ENCODE peak calls at places on chromosomes 16 and 17, in six cellular contexts. One of them, this sample, is unnamed.

GRCh38 chr17:5819396-5819795 is 235.1 kb upstream of the NLRP1 start:
- DNase-seq in NCI-H82: no peak
- DNase-seq in anterior cingulate cortex: no peak
- DNase-seq in fibroblast of mammary gland: no peak
- DNase-seq in HTR-8/SVneo: no peak
- DNase-seq in dorsolateral prefrontal cortex: no peak
- DNase-seq in this sample: no peak

GRCh38 chr16:86949630-86950029 is 367.6 kb downstream of the C16orf95 start:
- DNase-seq in anterior cingulate cortex: no peak
- DNase-seq in NCI-H82: no peak
- DNase-seq in HTR-8/SVneo: no peak
- DNase-seq in dorsolateral prefrontal cortex: no peak
- DNase-seq in fibroblast of mammary gland: no peak
- DNase-seq in this sample: no peak

GRCh38 chr16:82874672-82875071 is 247.9 kb downstream of the CDH13 start:
- DNase-seq in fibroblast of mammary gland: no peak
- DNase-seq in dorsolateral prefrontal cortex: no peak
- DNase-seq in NCI-H82: no peak
- DNase-seq in anterior cingulate cortex: no peak
- DNase-seq in HTR-8/SVneo: no peak
- DNase-seq in this sample: no peak

GRCh38 chr17:36921131-36921851 is 16.0 kb upstream of the LHX1 start:
- DNase-seq in dorsolateral prefrontal cortex: no peak
- DNase-seq in anterior cingulate cortex: no peak
- DNase-seq in HTR-8/SVneo: peak
- DNase-seq in NCI-H82: peak
- DNase-seq in fibroblast of mammary gland: peak
- DNase-seq in this sample: no peak

GRCh38 chr16:81401035-81401950 is 43.3 kb upstream of the CMIP start:
- DNase-seq in fibroblast of mammary gland: peak
- DNase-seq in NCI-H82: peak
- DNase-seq in anterior cingulate cortex: no peak
- DNase-seq in HTR-8/SVneo: peak
- DNase-seq in dorsolateral prefrontal cortex: no peak
- DNase-seq in this sample: no peak

GRCh38 chr16:2034695-2035430 is 8.2 kb downstream of the NHERF2 start:
- DNase-seq in dorsolateral prefrontal cortex: no peak
- DNase-seq in anterior cingulate cortex: no peak
- DNase-seq in NCI-H82: no peak
- DNase-seq in HTR-8/SVneo: no peak
- DNase-seq in fibroblast of mammary gland: no peak
- DNase-seq in this sample: no peak

GRCh38 chr17:12348476-12348875 is 317.2 kb upstream of the MYOCD start:
- DNase-seq in fibroblast of mammary gland: peak
- DNase-seq in dorsolateral prefrontal cortex: no peak
- DNase-seq in HTR-8/SVneo: no peak
- DNase-seq in anterior cingulate cortex: no peak
- DNase-seq in NCI-H82: no peak
- DNase-seq in this sample: no peak

GRCh38 chr17:68462381-68463210 is 5.3 kb upstream of the WIPI1 start:
- DNase-seq in anterior cingulate cortex: no peak
- DNase-seq in fibroblast of mammary gland: peak
- DNase-seq in dorsolateral prefrontal cortex: no peak
- DNase-seq in NCI-H82: peak
- DNase-seq in HTR-8/SVneo: peak
- DNase-seq in this sample: peak

GRCh38 chr16:77677129-77677528 is 45.2 kb upstream of the NUDT7 start:
- DNase-seq in fibroblast of mammary gland: no peak
- DNase-seq in dorsolateral prefrontal cortex: no peak
- DNase-seq in HTR-8/SVneo: no peak
- DNase-seq in anterior cingulate cortex: no peak
- DNase-seq in NCI-H82: no peak
- DNase-seq in this sample: no peak

GRCh38 chr17:81514735-81515529 is 2.3 kb upstream of the ACTG1 start:
- DNase-seq in anterior cingulate cortex: no peak
- DNase-seq in fibroblast of mammary gland: peak
- DNase-seq in dorsolateral prefrontal cortex: no peak
- DNase-seq in NCI-H82: peak
- DNase-seq in HTR-8/SVneo: no peak
- DNase-seq in this sample: peak

GRCh38 chr16:56749806-56750491 is 20.0 kb downstream of the NUP93 start:
- DNase-seq in NCI-H82: no peak
- DNase-seq in anterior cingulate cortex: no peak
- DNase-seq in HTR-8/SVneo: no peak
- DNase-seq in dorsolateral prefrontal cortex: no peak
- DNase-seq in fibroblast of mammary gland: no peak
- DNase-seq in this sample: no peak

GRCh38 chr17:8885968-8886674 is 18.6 kb upstream of the PIK3R6 start:
- DNase-seq in NCI-H82: no peak
- DNase-seq in HTR-8/SVneo: no peak
- DNase-seq in fibroblast of mammary gland: no peak
- DNase-seq in anterior cingulate cortex: no peak
- DNase-seq in dorsolateral prefrontal cortex: no peak
- DNase-seq in this sample: no peak

GRCh38 chr17:50080827-50081226 is 14.3 kb upstream of the PDK2 start:
- DNase-seq in dorsolateral prefrontal cortex: no peak
- DNase-seq in fibroblast of mammary gland: no peak
- DNase-seq in anterior cingulate cortex: no peak
- DNase-seq in NCI-H82: no peak
- DNase-seq in HTR-8/SVneo: no peak
- DNase-seq in this sample: peak

GRCh38 chr17:21286066-21286770 is 1.7 kb downstream of the MAP2K3 start:
- DNase-seq in fibroblast of mammary gland: peak
- DNase-seq in dorsolateral prefrontal cortex: no peak
- DNase-seq in HTR-8/SVneo: peak
- DNase-seq in anterior cingulate cortex: no peak
- DNase-seq in NCI-H82: no peak
- DNase-seq in this sample: peak

GRCh38 chr16:1510941-1511351 is 17.8 kb downstream of the TELO2 start:
- DNase-seq in HTR-8/SVneo: no peak
- DNase-seq in NCI-H82: no peak
- DNase-seq in anterior cingulate cortex: no peak
- DNase-seq in dorsolateral prefrontal cortex: no peak
- DNase-seq in fibroblast of mammary gland: no peak
- DNase-seq in this sample: no peak

GRCh38 chr16:85279874-85280545 is 167.7 kb upstream of the CIBAR2 start:
- DNase-seq in anterior cingulate cortex: no peak
- DNase-seq in dorsolateral prefrontal cortex: no peak
- DNase-seq in NCI-H82: peak
- DNase-seq in fibroblast of mammary gland: no peak
- DNase-seq in HTR-8/SVneo: no peak
- DNase-seq in this sample: peak

GRCh38 chr17:36128411-36128978 is 24.9 kb downstream of the CCL4 start:
- DNase-seq in fibroblast of mammary gland: no peak
- DNase-seq in HTR-8/SVneo: no peak
- DNase-seq in dorsolateral prefrontal cortex: no peak
- DNase-seq in anterior cingulate cortex: no peak
- DNase-seq in NCI-H82: no peak
- DNase-seq in this sample: no peak

GRCh38 chr17:15261063-15261817 is 3.9 kb downstream of the PMP22 start:
- DNase-seq in HTR-8/SVneo: peak
- DNase-seq in dorsolateral prefrontal cortex: peak
- DNase-seq in anterior cingulate cortex: no peak
- DNase-seq in fibroblast of mammary gland: peak
- DNase-seq in NCI-H82: no peak
- DNase-seq in this sample: no peak

GRCh38 chr17:80936218-80936617 is 55.4 kb upstream of the CHMP6 start:
- DNase-seq in anterior cingulate cortex: no peak
- DNase-seq in HTR-8/SVneo: no peak
- DNase-seq in NCI-H82: no peak
- DNase-seq in dorsolateral prefrontal cortex: no peak
- DNase-seq in fibroblast of mammary gland: no peak
- DNase-seq in this sample: no peak

GRCh38 chr17:72726936-72727335 is 365.6 kb downstream of the SLC39A11 start:
- DNase-seq in NCI-H82: no peak
- DNase-seq in dorsolateral prefrontal cortex: no peak
- DNase-seq in fibroblast of mammary gland: peak
- DNase-seq in HTR-8/SVneo: no peak
- DNase-seq in anterior cingulate cortex: no peak
- DNase-seq in this sample: peak

GRCh38 chr17:63140255-63140654 is 174.2 kb downstream of the TANC2 start:
- DNase-seq in anterior cingulate cortex: no peak
- DNase-seq in dorsolateral prefrontal cortex: no peak
- DNase-seq in fibroblast of mammary gland: peak
- DNase-seq in HTR-8/SVneo: no peak
- DNase-seq in NCI-H82: peak
- DNase-seq in this sample: peak

This sample was measured in RPMI8226.